ENCODE peak calls at places on chromosomes 16 and 17, in six cellular contexts. V, H, N, C, E and K are unnamed samples.

GRCh38 chr17:35743911-35744328 is 9.1 kb downstream of the GAS2L2 start:
- DNase-seq in V (no peak), H (peak; percentile 80), N (peak; percentile 52), C (peak; percentile 9), E (peak; percentile 75), K (peak; percentile 40)

GRCh38 chr17:34547453-34548063 is 31.8 kb upstream of the TMEM132E start:
- DNase-seq in V (no peak), H (no peak), N (no peak), C (no peak), E (peak; percentile 59), K (no peak)

GRCh38 chr17:81929253-81930141 is 2.0 kb upstream of the MAFG start:
- DNase-seq in V (no peak), H (no peak), N (no peak), C (peak; percentile 68), E (no peak), K (no peak)

GRCh38 chr16:11639925-11640899 is 28.0 kb upstream of the SNN start:
- DNase-seq in V (no peak), H (no peak), N (peak; percentile 100), C (peak; percentile 98), E (peak; percentile 70), K (peak; percentile 100)

GRCh38 chr16:72873853-72874252 is 174.1 kb downstream of the ZFHX3 start:
- DNase-seq in V (no peak), H (no peak), N (no peak), C (no peak), E (no peak), K (no peak)

GRCh38 chr17:44132275-44132821 is 8.9 kb upstream of the HDAC5 start:
- DNase-seq in V (no peak), H (no peak), N (no peak), C (peak; percentile 89), E (no peak), K (no peak)

GRCh38 chr16:165539-166374 is at the start of gene HBM:
- DNase-seq in V (no peak), H (no peak), N (no peak), C (no peak), E (no peak), K (no peak)

GRCh38 chr16:64981568-64982281 is 140.1 kb downstream of the CDH11 start:
- DNase-seq in V (no peak), H (no peak), N (no peak), C (no peak), E (no peak), K (no peak)

GRCh38 chr17:16936536-16937310 is 35.2 kb downstream of the TNFRSF13B start:
- DNase-seq in V (no peak), H (no peak), N (no peak), C (no peak), E (no peak), K (no peak)

GRCh38 chr17:43755389-43755875 is 3.2 kb downstream of the SOST start:
- DNase-seq in V (peak; percentile 45), H (peak; percentile 82), N (peak; percentile 33), C (no peak), E (peak; percentile 87), K (peak; percentile 45)

GRCh38 chr17:49548506-49549310 is 27.0 kb upstream of the NXPH3 start:
- DNase-seq in V (no peak), H (peak; percentile 85), N (peak; percentile 40), C (peak; percentile 17), E (peak; percentile 91), K (peak; percentile 30)

GRCh38 chr17:16491131-16491702 is 776 bp downstream of the LRRC75A start:
- DNase-seq in V (no peak), H (peak; percentile 76), N (no peak), C (no peak), E (peak; percentile 64), K (no peak)

GRCh38 chr17:62720126-62720850 is 87.8 kb downstream of the MARCHF10 start:
- DNase-seq in V (no peak), H (no peak), N (no peak), C (peak; percentile 60), E (peak; percentile 44), K (no peak)

GRCh38 chr16:87602005-87602790 is at the start of gene JPH3:
- DNase-seq in V (peak; percentile 54), H (peak; percentile 87), N (no peak), C (no peak), E (peak; percentile 83), K (no peak)

GRCh38 chr17:27239046-27239445 is 54.9 kb upstream of the WSB1 start:
- DNase-seq in V (no peak), H (no peak), N (no peak), C (no peak), E (no peak), K (no peak)

GRCh38 chr16:19005561-19006445 is 22.1 kb downstream of the TMC7 start:
- DNase-seq in V (no peak), H (peak; percentile 54), N (no peak), C (no peak), E (peak; percentile 46), K (peak; percentile 27)

GRCh38 chr16:23803591-23804123 is 32.1 kb upstream of the PRKCB start:
- DNase-seq in V (peak; percentile 26), H (peak; percentile 78), N (no peak), C (peak; percentile 37), E (peak; percentile 82), K (peak; percentile 8)

GRCh38 chr17:80738406-80738805 is 193.8 kb downstream of the RPTOR start:
- DNase-seq in V (no peak), H (no peak), N (no peak), C (no peak), E (no peak), K (no peak)

GRCh38 chr16:19886061-19886792 is 1.6 kb upstream of the GPRC5B start:
- DNase-seq in V (peak; percentile 68), H (peak; percentile 94), N (peak; percentile 74), C (peak; percentile 67), E (peak; percentile 87), K (peak; percentile 75)

GRCh38 chr17:74199306-74200092 is 4.0 kb upstream of the RPL38 start:
- DNase-seq in V (peak; percentile 65), H (peak; percentile 97), N (peak; percentile 56), C (no peak), E (peak; percentile 89), K (no peak)

GRCh38 chr17:79401704-79402075 is 209.2 kb downstream of the RBFOX3 start:
- DNase-seq in V (no peak), H (no peak), N (no peak), C (no peak), E (no peak), K (no peak)

GRCh38 chr16:85595299-85595661 is 17.8 kb upstream of the GSE1 start:
- DNase-seq in V (no peak), H (no peak), N (no peak), C (peak; percentile 34), E (no peak), K (no peak)

GRCh38 chr16:85593503-85594195 is 19.5 kb upstream of the GSE1 start:
- DNase-seq in V (peak; percentile 47), H (no peak), N (no peak), C (no peak), E (no peak), K (no peak)

GRCh38 chr16:85592700-85593502 is 20.2 kb upstream of the GSE1 start:
- DNase-seq in V (no peak), H (no peak), N (peak; percentile 60), C (no peak), E (no peak), K (peak; percentile 59)

GRCh38 chr16:85595812-85596495 is 17.2 kb upstream of the GSE1 start:
- DNase-seq in V (no peak), H (no peak), N (no peak), C (no peak), E (no peak), K (no peak)

GRCh38 chr16:85594621-85595298 is 18.4 kb upstream of the GSE1 start:
- DNase-seq in V (no peak), H (no peak), N (no peak), C (peak; percentile 50), E (no peak), K (no peak)
- H3K23ac ChIP-seq in V (peak overlapping the region; percentile 81), H (no peak overlapping the region), N (no peak overlapping the region), C (no peak overlapping the region), E (no peak overlapping the region), K (no peak overlapping the region)

GRCh38 chr16:62018301-62019060 is 17.8 kb downstream of the CDH8 start:
- DNase-seq in V (no peak), H (no peak), N (no peak), C (peak; percentile 62), E (no peak), K (no peak)
- H3K9me3 ChIP-seq in V (no peaks in the 10 kb centered on the region), H (no peaks in the 10 kb centered on the region), N (no peaks in the 10 kb centered on the region), C (no peaks in the 10 kb centered on the region), E (no peaks in the 10 kb centered on the region), K (peaks cover 2% of the 10 kb centered on the region)

GRCh38 chr17:9410737-9411136 is 164.9 kb downstream of the STX8 start:
- DNase-seq in V (no peak), H (no peak), N (no peak), C (no peak), E (no peak), K (no peak)

GRCh38 chr17:9409026-9409425 is 166.6 kb downstream of the STX8 start:
- DNase-seq in V (no peak), H (no peak), N (no peak), C (peak; percentile 83), E (no peak), K (no peak)

GRCh38 chr17:9408381-9408780 is 167.2 kb downstream of the STX8 start:
- DNase-seq in V (no peak), H (no peak), N (peak; percentile 26), C (no peak), E (no peak), K (peak; percentile 75)

GRCh38 chr17:9410285-9410684 is 165.3 kb downstream of the STX8 start:
- DNase-seq in V (no peak), H (no peak), N (no peak), C (no peak), E (no peak), K (no peak)

GRCh38 chr17:9409430-9409829 is 166.2 kb downstream of the STX8 start:
- DNase-seq in V (no peak), H (no peak), N (no peak), C (no peak), E (no peak), K (no peak)
- H3K23ac ChIP-seq in V (no peak overlapping the region), H (no peak overlapping the region), N (no peak overlapping the region), C (no peak overlapping the region), E (no peak overlapping the region), K (no peak overlapping the region)

GRCh38 chr17:7440823-7441174 is 1.5 kb downstream of the FGF11 start:
- DNase-seq in V (no peak), H (no peak), N (peak; percentile 41), C (no peak), E (peak; percentile 79), K (no peak)

GRCh38 chr17:7439462-7440112 is at the start of gene FGF11:
- DNase-seq in V (no peak), H (no peak), N (no peak), C (no peak), E (no peak), K (no peak)

GRCh38 chr17:7440113-7440822 is 956 bp downstream of the FGF11 start:
- DNase-seq in V (peak; percentile 58), H (peak; percentile 90), N (peak; percentile 32), C (no peak), E (peak; percentile 85), K (no peak)

GRCh38 chr17:7442142-7442541 is 2.7 kb upstream of the CHRNB1 start:
- DNase-seq in V (no peak), H (no peak), N (no peak), C (no peak), E (no peak), K (no peak)

DNA sequence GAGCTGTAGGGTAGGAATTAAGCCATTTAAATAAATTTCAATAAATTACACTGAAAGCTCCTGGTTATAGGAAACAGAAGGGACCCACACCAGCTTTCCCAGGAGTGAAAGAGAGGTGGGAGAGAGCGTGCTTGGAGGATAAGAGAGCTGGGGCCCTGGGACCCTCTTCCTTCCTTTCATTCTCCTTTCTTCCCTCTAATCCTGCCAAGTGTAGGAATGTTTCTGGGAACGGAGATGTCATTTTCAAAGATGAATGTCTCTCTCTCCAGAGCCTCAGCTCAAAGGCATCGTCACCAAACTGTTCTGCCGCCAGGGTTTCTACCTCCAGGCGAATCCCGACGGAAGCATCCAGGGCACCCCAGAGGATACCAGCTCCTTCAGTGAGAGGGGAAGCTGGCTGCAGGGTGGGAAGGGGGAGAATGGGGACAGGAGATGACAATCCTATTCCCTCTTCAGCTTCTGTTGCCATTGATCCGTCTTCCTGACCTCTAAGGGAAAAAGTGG is 1.9 kb downstream of the FGF11 start:
- DNase-seq in V (no peak), H (no peak), N (no peak), C (no peak), E (no peak), K (no peak)
- H3K9me3 ChIP-seq in V (no peaks in the 10 kb centered on the region), H (no peaks in the 10 kb centered on the region), N (no peaks in the 10 kb centered on the region), C (peaks cover 2% of the 10 kb centered on the region), E (no peaks in the 10 kb centered on the region), K (no peaks in the 10 kb centered on the region)